ENCODE peak calls at places on chromosome 14, in seven cellular contexts. One of them, this sample, is unnamed.

GRCh38 chr14:61145903-61146411 is 135.2 kb downstream of the TMEM30B start:
- DNase-seq in AG20443: peak; percentile 76
- DNase-seq in activated CD4-positive, alpha-beta T cell treated with anti-CD3 and anti-CD28 coated beads for 24 hours: no peak
- DNase-seq in left colon: no peak
- DNase-seq in T-helper 1 cell: no peak
- DNase-seq in fibroblast of mammary gland: peak; percentile 84
- DNase-seq in ovary: no peak
- DNase-seq in this sample: no peak

GRCh38 chr14:78933948-78934524 is 763.9 kb downstream of the NRXN3 start:
- DNase-seq in AG20443: peak; percentile 55
- DNase-seq in activated CD4-positive, alpha-beta T cell treated with anti-CD3 and anti-CD28 coated beads for 24 hours: no peak
- DNase-seq in left colon: no peak
- DNase-seq in T-helper 1 cell: no peak
- DNase-seq in fibroblast of mammary gland: peak; percentile 46
- DNase-seq in ovary: no peak
- DNase-seq in this sample: peak; percentile 16

GRCh38 chr14:31568671-31569070 is 7.5 kb downstream of the NUBPL start:
- DNase-seq in AG20443: no peak
- DNase-seq in activated CD4-positive, alpha-beta T cell treated with anti-CD3 and anti-CD28 coated beads for 24 hours: no peak
- DNase-seq in left colon: no peak
- DNase-seq in T-helper 1 cell: no peak
- DNase-seq in fibroblast of mammary gland: peak; percentile 70
- DNase-seq in ovary: no peak
- DNase-seq in this sample: no peak

GRCh38 chr14:64296561-64296960 is 2.4 kb upstream of the ESR2 start:
- DNase-seq in AG20443: no peak
- DNase-seq in activated CD4-positive, alpha-beta T cell treated with anti-CD3 and anti-CD28 coated beads for 24 hours: no peak
- DNase-seq in left colon: no peak
- DNase-seq in T-helper 1 cell: no peak
- DNase-seq in fibroblast of mammary gland: peak; percentile 57
- DNase-seq in ovary: no peak
- DNase-seq in this sample: peak; percentile 3

GRCh38 chr14:76908834-76909233 is 82.6 kb downstream of the LRRC74A start:
- DNase-seq in AG20443: no peak
- DNase-seq in activated CD4-positive, alpha-beta T cell treated with anti-CD3 and anti-CD28 coated beads for 24 hours: no peak
- DNase-seq in left colon: no peak
- DNase-seq in T-helper 1 cell: no peak
- DNase-seq in fibroblast of mammary gland: no peak
- DNase-seq in ovary: no peak
- DNase-seq in this sample: no peak

GRCh38 chr14:100132903-100133510 is 26.4 kb downstream of the DEGS2 start:
- DNase-seq in AG20443: peak; percentile 54
- DNase-seq in activated CD4-positive, alpha-beta T cell treated with anti-CD3 and anti-CD28 coated beads for 24 hours: no peak
- DNase-seq in left colon: no peak
- DNase-seq in T-helper 1 cell: no peak
- DNase-seq in fibroblast of mammary gland: peak; percentile 52
- DNase-seq in ovary: no peak
- DNase-seq in this sample: no peak

GRCh38 chr14:58746261-58746660 is 108.5 kb downstream of the DACT1 start:
- DNase-seq in AG20443: peak; percentile 25
- DNase-seq in activated CD4-positive, alpha-beta T cell treated with anti-CD3 and anti-CD28 coated beads for 24 hours: no peak
- DNase-seq in left colon: no peak
- DNase-seq in T-helper 1 cell: no peak
- DNase-seq in fibroblast of mammary gland: peak; percentile 84
- DNase-seq in ovary: no peak
- DNase-seq in this sample: no peak

GRCh38 chr14:77086017-77086727 is 11.9 kb upstream of the CIPC start:
- DNase-seq in AG20443: peak; percentile 34
- DNase-seq in activated CD4-positive, alpha-beta T cell treated with anti-CD3 and anti-CD28 coated beads for 24 hours: no peak
- DNase-seq in left colon: no peak
- DNase-seq in T-helper 1 cell: peak; percentile 7
- DNase-seq in fibroblast of mammary gland: no peak
- DNase-seq in ovary: no peak
- DNase-seq in this sample: no peak

GRCh38 chr14:75283884-75284563 is 5.4 kb downstream of the FOS start:
- DNase-seq in AG20443: no peak
- DNase-seq in activated CD4-positive, alpha-beta T cell treated with anti-CD3 and anti-CD28 coated beads for 24 hours: no peak
- DNase-seq in left colon: peak; percentile 34
- DNase-seq in T-helper 1 cell: no peak
- DNase-seq in fibroblast of mammary gland: no peak
- DNase-seq in ovary: no peak
- DNase-seq in this sample: no peak

GRCh38 chr14:55976219-55976618 is 142.0 kb upstream of the PELI2 start:
- DNase-seq in AG20443: no peak
- DNase-seq in activated CD4-positive, alpha-beta T cell treated with anti-CD3 and anti-CD28 coated beads for 24 hours: no peak
- DNase-seq in left colon: peak; percentile 66
- DNase-seq in T-helper 1 cell: no peak
- DNase-seq in fibroblast of mammary gland: no peak
- DNase-seq in ovary: no peak
- DNase-seq in this sample: no peak

GRCh38 chr14:104685998-104686610 is 3.3 kb upstream of the INF2 start:
- DNase-seq in AG20443: no peak
- DNase-seq in activated CD4-positive, alpha-beta T cell treated with anti-CD3 and anti-CD28 coated beads for 24 hours: no peak
- DNase-seq in left colon: no peak
- DNase-seq in T-helper 1 cell: no peak
- DNase-seq in fibroblast of mammary gland: no peak
- DNase-seq in ovary: no peak
- DNase-seq in this sample: no peak

GRCh38 chr14:100881211-100882025 is 22.1 kb downstream of the RTL1 start:
- DNase-seq in AG20443: no peak
- DNase-seq in activated CD4-positive, alpha-beta T cell treated with anti-CD3 and anti-CD28 coated beads for 24 hours: no peak
- DNase-seq in left colon: no peak
- DNase-seq in T-helper 1 cell: no peak
- DNase-seq in fibroblast of mammary gland: no peak
- DNase-seq in ovary: peak; percentile 18
- DNase-seq in this sample: no peak

GRCh38 chr14:92946847-92947545 is 24.0 kb downstream of the CHGA start:
- DNase-seq in AG20443: no peak
- DNase-seq in activated CD4-positive, alpha-beta T cell treated with anti-CD3 and anti-CD28 coated beads for 24 hours: no peak
- DNase-seq in left colon: no peak
- DNase-seq in T-helper 1 cell: no peak
- DNase-seq in fibroblast of mammary gland: no peak
- DNase-seq in ovary: no peak
- DNase-seq in this sample: no peak

GRCh38 chr14:35594616-35595015 is 60.7 kb downstream of the INSM2 start:
- DNase-seq in AG20443: no peak
- DNase-seq in activated CD4-positive, alpha-beta T cell treated with anti-CD3 and anti-CD28 coated beads for 24 hours: no peak
- DNase-seq in left colon: no peak
- DNase-seq in T-helper 1 cell: no peak
- DNase-seq in fibroblast of mammary gland: no peak
- DNase-seq in ovary: no peak
- DNase-seq in this sample: no peak

GRCh38 chr14:35534884-35535793 is 1.2 kb downstream of the INSM2 start:
- DNase-seq in AG20443: peak; percentile 94
- DNase-seq in activated CD4-positive, alpha-beta T cell treated with anti-CD3 and anti-CD28 coated beads for 24 hours: peak; percentile 35
- DNase-seq in left colon: peak; percentile 67
- DNase-seq in T-helper 1 cell: peak; percentile 50
- DNase-seq in fibroblast of mammary gland: peak; percentile 60
- DNase-seq in ovary: peak; percentile 45
- DNase-seq in this sample: no peak

GRCh38 chr14:95361373-95362179 is 41.9 kb upstream of the CLMN start:
- DNase-seq in AG20443: peak; percentile 41
- DNase-seq in activated CD4-positive, alpha-beta T cell treated with anti-CD3 and anti-CD28 coated beads for 24 hours: peak; percentile 22
- DNase-seq in left colon: peak; percentile 66
- DNase-seq in T-helper 1 cell: no peak
- DNase-seq in fibroblast of mammary gland: peak; percentile 44
- DNase-seq in ovary: no peak
- DNase-seq in this sample: no peak

GRCh38 chr14:94411638-94412037 is 23.2 kb upstream of the SERPINA1 start:
- DNase-seq in AG20443: no peak
- DNase-seq in activated CD4-positive, alpha-beta T cell treated with anti-CD3 and anti-CD28 coated beads for 24 hours: no peak
- DNase-seq in left colon: no peak
- DNase-seq in T-helper 1 cell: no peak
- DNase-seq in fibroblast of mammary gland: no peak
- DNase-seq in ovary: no peak
- DNase-seq in this sample: no peak

GRCh38 chr14:95040723-95041476 is 116.4 kb downstream of the DICER1 start:
- DNase-seq in AG20443: no peak
- DNase-seq in activated CD4-positive, alpha-beta T cell treated with anti-CD3 and anti-CD28 coated beads for 24 hours: no peak
- DNase-seq in left colon: no peak
- DNase-seq in T-helper 1 cell: no peak
- DNase-seq in fibroblast of mammary gland: peak; percentile 69
- DNase-seq in ovary: no peak
- DNase-seq in this sample: no peak

GRCh38 chr14:71183856-71184255 is 276.6 kb downstream of the PCNX1 start:
- DNase-seq in AG20443: no peak
- DNase-seq in activated CD4-positive, alpha-beta T cell treated with anti-CD3 and anti-CD28 coated beads for 24 hours: no peak
- DNase-seq in left colon: no peak
- DNase-seq in T-helper 1 cell: no peak
- DNase-seq in fibroblast of mammary gland: no peak
- DNase-seq in ovary: no peak
- DNase-seq in this sample: no peak

GRCh38 chr14:80233489-80233888 is 22.2 kb upstream of the DIO2 start:
- DNase-seq in AG20443: no peak
- DNase-seq in activated CD4-positive, alpha-beta T cell treated with anti-CD3 and anti-CD28 coated beads for 24 hours: no peak
- DNase-seq in left colon: no peak
- DNase-seq in T-helper 1 cell: no peak
- DNase-seq in fibroblast of mammary gland: no peak
- DNase-seq in ovary: no peak
- DNase-seq in this sample: no peak

GRCh38 chr14:62436256-62436655 is 609.0 kb downstream of the KCNH5 start:
- DNase-seq in AG20443: no peak
- DNase-seq in activated CD4-positive, alpha-beta T cell treated with anti-CD3 and anti-CD28 coated beads for 24 hours: no peak
- DNase-seq in left colon: no peak
- DNase-seq in T-helper 1 cell: no peak
- DNase-seq in fibroblast of mammary gland: no peak
- DNase-seq in ovary: no peak
- DNase-seq in this sample: no peak

GRCh38 chr14:21965042-21965441 is 291.4 kb upstream of the OR4E1 start:
- DNase-seq in AG20443: no peak
- DNase-seq in activated CD4-positive, alpha-beta T cell treated with anti-CD3 and anti-CD28 coated beads for 24 hours: no peak
- DNase-seq in left colon: no peak
- DNase-seq in T-helper 1 cell: peak; percentile 32
- DNase-seq in fibroblast of mammary gland: no peak
- DNase-seq in ovary: no peak
- DNase-seq in this sample: no peak

GRCh38 chr14:103748539-103748867 is 32.9 kb downstream of the ZFYVE21 start:
- DNase-seq in AG20443: no peak
- DNase-seq in activated CD4-positive, alpha-beta T cell treated with anti-CD3 and anti-CD28 coated beads for 24 hours: peak; percentile 12
- DNase-seq in left colon: no peak
- DNase-seq in T-helper 1 cell: no peak
- DNase-seq in fibroblast of mammary gland: no peak
- DNase-seq in ovary: no peak
- DNase-seq in this sample: no peak

GRCh38 chr14:105072381-105072861 is 7.2 kb upstream of the GPR132 start:
- DNase-seq in AG20443: no peak
- DNase-seq in activated CD4-positive, alpha-beta T cell treated with anti-CD3 and anti-CD28 coated beads for 24 hours: no peak
- DNase-seq in left colon: no peak
- DNase-seq in T-helper 1 cell: no peak
- DNase-seq in fibroblast of mammary gland: no peak
- DNase-seq in ovary: no peak
- DNase-seq in this sample: no peak

GRCh38 chr14:87996276-87996592 is 3.3 kb upstream of the GALC start:
- DNase-seq in AG20443: no peak
- DNase-seq in activated CD4-positive, alpha-beta T cell treated with anti-CD3 and anti-CD28 coated beads for 24 hours: no peak
- DNase-seq in left colon: no peak
- DNase-seq in T-helper 1 cell: no peak
- DNase-seq in fibroblast of mammary gland: no peak
- DNase-seq in ovary: no peak
- DNase-seq in this sample: no peak

GRCh38 chr14:63853831-63854293 is 1.1 kb downstream of the SYNE2 start:
- DNase-seq in AG20443: peak; percentile 62
- DNase-seq in activated CD4-positive, alpha-beta T cell treated with anti-CD3 and anti-CD28 coated beads for 24 hours: peak; percentile 16
- DNase-seq in left colon: peak; percentile 68
- DNase-seq in T-helper 1 cell: peak; percentile 49
- DNase-seq in fibroblast of mammary gland: peak; percentile 35
- DNase-seq in ovary: peak; percentile 60
- DNase-seq in this sample: peak; percentile 10

GRCh38 chr14:56004807-56005579 is 113.2 kb upstream of the PELI2 start:
- DNase-seq in AG20443: peak; percentile 75
- DNase-seq in activated CD4-positive, alpha-beta T cell treated with anti-CD3 and anti-CD28 coated beads for 24 hours: no peak
- DNase-seq in left colon: peak; percentile 67
- DNase-seq in T-helper 1 cell: no peak
- DNase-seq in fibroblast of mammary gland: peak; percentile 85
- DNase-seq in ovary: peak; percentile 52
- DNase-seq in this sample: peak; percentile 3